ENCODE peak calls at places on chromosomes 13 and 19, in eight cellular contexts. T is NCI-H1105 treated with DMSO at 0.1 percent for 48 hours; N is aorta; U is left cardiac atrium; D is CD8-positive, alpha-beta T cell; W is iris pigment epithelial cell; P is WTC11; J is stimulated activated CD4-positive, alpha-beta T cell treated with anti-CD3 and anti-CD28 coated beads, Interleukin-1b, Interleukin-23, amount 100 ng/mL, for 1 hour. V is an unnamed sample.
A peak's percentile ranks its signal among the peaks of the same experiment; 100 is the strongest.

GRCh38 chr13:40464349-40464748 is 202.1 kb downstream of the FOXO1 start:
- DNase-seq in U (no peak), D (no peak), J (no peak), N (no peak), P (no peak), T (peak; percentile 73), W (no peak), V (no peak)

GRCh38 chr19:13965926-13966683 is 13.8 kb downstream of the DCAF15 start:
- DNase-seq in T (no peak), P (no peak), N (no peak), U (no peak), W (no peak), D (no peak), J (no peak), V (no peak)

GRCh38 chr19:39434123-39435076 is 1.3 kb downstream of the RPS16 start:
- DNase-seq in N (no peak), U (no peak), T (no peak), J (no peak), P (no peak), D (no peak), W (peak; percentile 24), V (no peak)

GRCh38 chr13:39036212-39036611 is 1.7 kb downstream of the PROSER1 start:
- DNase-seq in P (no peak), J (no peak), D (no peak), N (no peak), U (no peak), T (peak; percentile 2), W (peak; percentile 55), V (peak; percentile 30)

GRCh38 chr13:43268632-43269031 is 245.2 kb downstream of the DNAJC15 start:
- DNase-seq in W (no peak), N (no peak), J (no peak), T (peak; percentile 28), D (no peak), P (no peak), U (no peak), V (no peak)

GRCh38 chr13:23986619-23987018 is 89.3 kb upstream of the C1QTNF9B start:
- DNase-seq in D (no peak), P (no peak), N (no peak), W (peak; percentile 91), U (no peak), T (no peak), J (no peak), V (no peak)

GRCh38 chr13:28792992-28793391 is 27.1 kb upstream of the MTUS2 start:
- DNase-seq in D (no peak), W (peak; percentile 80), P (no peak), U (no peak), J (no peak), N (no peak), T (no peak), V (peak; percentile 71)

GRCh38 chr13:114173753-114174152 is 5.3 kb upstream of the CFAP97D2 start:
- DNase-seq in W (peak; percentile 14), P (no peak), D (no peak), N (no peak), U (no peak), T (no peak), J (no peak), V (no peak)

GRCh38 chr13:31944262-31945160 is 87.1 kb upstream of the FRY start:
- DNase-seq in W (no peak), N (no peak), J (no peak), T (no peak), P (no peak), D (no peak), U (no peak), V (no peak)

GRCh38 chr13:78689011-78689410 is 30.1 kb upstream of the OBI1 start:
- DNase-seq in T (no peak), D (no peak), N (no peak), W (no peak), U (no peak), P (no peak), J (no peak), V (no peak)

GRCh38 chr13:51557875-51558604 is 26.2 kb upstream of the WDFY2 start:
- DNase-seq in J (no peak), W (peak; percentile 88), N (no peak), P (no peak), T (no peak), U (no peak), D (no peak), V (peak; percentile 65)

GRCh38 chr13:27830010-27830409 is 37.7 kb downstream of the GSX1 start:
- DNase-seq in T (peak; percentile 7), W (peak; percentile 24), U (peak; percentile 43), J (peak; percentile 3), N (peak; percentile 81), P (peak; percentile 82), D (peak; percentile 54), V (no peak)

GRCh38 chr13:112746044-112746443 is 56.2 kb downstream of the ATP11A start:
- DNase-seq in P (no peak), W (no peak), J (no peak), N (no peak), U (no peak), D (no peak), T (no peak), V (no peak)

GRCh38 chr19:23286477-23286876 is 36.3 kb upstream of the ZNF724 start:
- DNase-seq in W (no peak), T (no peak), N (no peak), P (peak; percentile 50), J (no peak), U (no peak), D (no peak), V (no peak)

GRCh38 chr19:38793186-38793585 is 4.2 kb downstream of the LGALS7B start:
- DNase-seq in W (peak; percentile 63), U (no peak), P (no peak), T (no peak), J (no peak), D (no peak), N (no peak), V (no peak)

GRCh38 chr13:113164492-113164891 is 6.0 kb downstream of the PROZ start:
- DNase-seq in T (no peak), D (no peak), P (no peak), W (no peak), J (no peak), U (no peak), N (no peak), V (no peak)

GRCh38 chr13:32947886-32948285 is 68.3 kb upstream of the KL start:
- DNase-seq in W (no peak), D (no peak), U (no peak), N (no peak), J (no peak), T (peak; percentile 70), P (no peak), V (peak; percentile 11)